ENCODE peak calls at places on chromosomes 4 and X, in six cellular contexts. O, M, I, V, H and P are unnamed samples.

GRCh38 chr4:182205293-182205692 is 37.9 kb upstream of the TENM3 start:
- DNase-seq in O (no peak), M (no peak), I (no peak), V (no peak), H (no peak), P (no peak)

GRCh38 chrX:31499120-31499519 is 427.3 kb upstream of the FTHL17 start:
- DNase-seq in O (no peak), M (no peak), I (peak), V (no peak), H (no peak), P (peak)

GRCh38 chr4:52551487-52551886 is 107.6 kb downstream of the USP46 start:
- DNase-seq in O (peak), M (peak), I (no peak), V (no peak), H (no peak), P (no peak)

GRCh38 chr4:70313736-70314135 is 21.0 kb upstream of the CABS1 start:
- DNase-seq in O (no peak), M (no peak), I (no peak), V (no peak), H (no peak), P (no peak)

GRCh38 chrX:42944381-42944998 is 166.5 kb upstream of the PPP1R2C start:
- DNase-seq in O (no peak), M (no peak), I (no peak), V (no peak), H (no peak), P (no peak)

GRCh38 chrX:44975666-44976263 is 102.8 kb downstream of the KDM6A start:
- DNase-seq in O (no peak), M (no peak), I (no peak), V (no peak), H (no peak), P (no peak)

GRCh38 chr4:8077181-8078108 is 81.2 kb downstream of the ABLIM2 start:
- DNase-seq in O (no peak), M (no peak), I (no peak), V (no peak), H (no peak), P (no peak)

GRCh38 chrX:28591542-28591941 is 4.3 kb downstream of the IL1RAPL1 start:
- DNase-seq in O (no peak), M (no peak), I (no peak), V (no peak), H (no peak), P (no peak)

GRCh38 chrX:63458981-63459380 is 107.8 kb upstream of the SPIN4 start:
- DNase-seq in O (no peak), M (no peak), I (no peak), V (no peak), H (no peak), P (no peak)

GRCh38 chr4:169060396-169061081 is 50.5 kb upstream of the CBR4 start:
- DNase-seq in O (no peak), M (peak), I (no peak), V (no peak), H (no peak), P (no peak)

GRCh38 chr4:102825261-102826071 is 1.9 kb downstream of the UBE2D3 start:
- DNase-seq in O (no peak), M (no peak), I (peak), V (peak), H (no peak), P (peak)

GRCh38 chrX:20454117-20454516 is 187.4 kb upstream of the RPS6KA3 start:
- DNase-seq in O (no peak), M (no peak), I (no peak), V (no peak), H (no peak), P (peak)

GRCh38 chr4:95625020-95625419 is 76.2 kb upstream of the UNC5C start:
- DNase-seq in O (no peak), M (no peak), I (no peak), V (no peak), H (no peak), P (no peak)

GRCh38 chr4:34731045-34731444 is 1513.3 kb downstream of the ARAP2 start:
- DNase-seq in O (no peak), M (no peak), I (no peak), V (no peak), H (no peak), P (peak)

GRCh38 chrX:71659342-71659741 is 8.0 kb upstream of the LOC101059915 start:
- DNase-seq in O (no peak), M (no peak), I (no peak), V (no peak), H (no peak), P (no peak)

GRCh38 chrX:109826954-109827708 is 94.1 kb upstream of the ACSL4 start:
- DNase-seq in O (no peak), M (no peak), I (no peak), V (no peak), H (no peak), P (peak)

GRCh38 chrX:19670854-19671620 is 155.7 kb upstream of the MAP3K15 start:
- DNase-seq in O (no peak), M (peak), I (peak), V (peak), H (peak), P (peak)

GRCh38 chrX:108722561-108722960 is 13.8 kb downstream of the IRS4 start:
- DNase-seq in O (no peak), M (no peak), I (no peak), V (no peak), H (no peak), P (no peak)

GRCh38 chrX:113950081-113950678 is 633.7 kb upstream of the HTR2C start:
- DNase-seq in O (no peak), M (no peak), I (no peak), V (no peak), H (no peak), P (no peak)

GRCh38 chr4:7646384-7647061 is 211.8 kb upstream of the PSAPL1 start:
- DNase-seq in O (no peak), M (no peak), I (no peak), V (no peak), H (no peak), P (no peak)

GRCh38 chrX:107709266-107709795 is 66.3 kb downstream of the TSC22D3 start:
- DNase-seq in O (no peak), M (no peak), I (no peak), V (peak), H (no peak), P (no peak)